ENCODE peak calls at places on chromosome 11, in seven cellular contexts. L is fibroblast of pulmonary artery; H is GM12891; M is aorta; J is stimulated activated CD4-positive, alpha-beta T cell treated with anti-CD3 and anti-CD28 coated beads, Interleukin-2, amount 100 ng/mL, for 24 hours; V is Karpas-422; D is HFF-Myc. O is an unnamed sample.

GRCh38 chr11:17164361-17165246 is 43.2 kb downstream of the PIK3C2A start:
- DNase-seq in L (no peak), H (no peak), M (no peak), J (no peak), V (no peak), D (peak), O (no peak)

GRCh38 chr11:12259956-12260355 is 117.4 kb upstream of the PARVA start:
- DNase-seq in L (no peak), H (no peak), M (peak), J (no peak), V (no peak), D (no peak), O (no peak)

GRCh38 chr11:533586-534196 is 1.7 kb downstream of the HRAS start:
- DNase-seq in L (no peak), H (no peak), M (no peak), J (no peak), V (no peak), D (no peak), O (no peak)

GRCh38 chr11:60206616-60207015 is 23.7 kb upstream of the MS4A6A start:
- DNase-seq in L (no peak), H (no peak), M (no peak), J (no peak), V (no peak), D (no peak), O (no peak)

GRCh38 chr11:111459506-111460270 is 52.5 kb downstream of the BTG4 start:
- DNase-seq in L (no peak), H (no peak), M (no peak), J (no peak), V (no peak), D (no peak), O (no peak)

GRCh38 chr11:100602716-100603115 is 84.4 kb upstream of the ARHGAP42 start:
- DNase-seq in L (no peak), H (no peak), M (no peak), J (no peak), V (no peak), D (no peak), O (no peak)

GRCh38 chr11:27716216-27716615 is 16.0 kb upstream of the BDNF start:
- DNase-seq in L (no peak), H (no peak), M (no peak), J (no peak), V (no peak), D (no peak), O (no peak)

GRCh38 chr11:2355000-2355644 is 22.0 kb upstream of the CD81 start:
- DNase-seq in L (peak), H (no peak), M (no peak), J (no peak), V (no peak), D (no peak), O (no peak)

GRCh38 chr11:120106354-120106753 is 31.6 kb downstream of the TRIM29 start:
- DNase-seq in L (no peak), H (no peak), M (no peak), J (no peak), V (no peak), D (no peak), O (no peak)

GRCh38 chr11:128507936-128508335 is 79.4 kb downstream of the ETS1 start:
- DNase-seq in L (no peak), H (no peak), M (no peak), J (no peak), V (no peak), D (no peak), O (no peak)

GRCh38 chr11:78190374-78190773 is 1.7 kb downstream of the USP35 start:
- DNase-seq in L (no peak), H (no peak), M (peak), J (no peak), V (no peak), D (no peak), O (no peak)

GRCh38 chr11:22778642-22779041 is 51.0 kb downstream of the SVIP start:
- DNase-seq in L (no peak), H (no peak), M (no peak), J (no peak), V (no peak), D (no peak), O (no peak)

GRCh38 chr11:68810164-68810563 is 31.6 kb downstream of the CPT1A start:
- DNase-seq in L (no peak), H (no peak), M (peak), J (no peak), V (no peak), D (no peak), O (no peak)

GRCh38 chr11:71179877-71180276 is 72.5 kb downstream of the SHANK2 start:
- DNase-seq in L (no peak), H (no peak), M (no peak), J (no peak), V (no peak), D (no peak), O (no peak)

GRCh38 chr11:116771935-116772334 is 852 bp downstream of the BUD13 start:
- DNase-seq in L (no peak), H (no peak), M (no peak), J (no peak), V (no peak), D (no peak), O (no peak)

GRCh38 chr11:84408946-84409411 is 1122.8 kb upstream of the CCDC90B start:
- DNase-seq in L (peak), H (no peak), M (no peak), J (no peak), V (no peak), D (no peak), O (no peak)

GRCh38 chr11:72226701-72227100 is 2.1 kb downstream of the INPPL1 start:
- DNase-seq in L (no peak), H (no peak), M (peak), J (peak), V (no peak), D (no peak), O (no peak)

GRCh38 chr11:104637652-104638170 is 260.5 kb downstream of the CASP12 start:
- DNase-seq in L (no peak), H (no peak), M (no peak), J (no peak), V (no peak), D (no peak), O (no peak)

GRCh38 chr11:2708151-2708581 is 8.4 kb upstream of the KCNQ1OT1 start:
- DNase-seq in L (no peak), H (no peak), M (no peak), J (no peak), V (no peak), D (no peak), O (no peak)

GRCh38 chr11:104694259-104695070 is 203.8 kb downstream of the CASP12 start:
- DNase-seq in L (peak), H (no peak), M (no peak), J (no peak), V (no peak), D (peak), O (no peak)

GRCh38 chr11:27497284-27497866 is 9.2 kb downstream of the LIN7C start:
- DNase-seq in L (peak), H (no peak), M (no peak), J (no peak), V (peak), D (no peak), O (no peak)

GRCh38 chr11:36007127-36007824 is 63.4 kb downstream of the LDLRAD3 start:
- DNase-seq in L (no peak), H (no peak), M (no peak), J (no peak), V (no peak), D (no peak), O (no peak)

GRCh38 chr11:59698506-59698905 is 15.1 kb downstream of the OR10V1 start:
- DNase-seq in L (peak), H (no peak), M (no peak), J (no peak), V (no peak), D (no peak), O (no peak)

GRCh38 chr11:65478411-65479183 is 20.2 kb upstream of the MALAT1 start:
- DNase-seq in L (peak), H (no peak), M (peak), J (no peak), V (no peak), D (no peak), O (no peak)

GRCh38 chr11:92269021-92269420 is 44.4 kb downstream of the FAT3 start:
- DNase-seq in L (peak), H (no peak), M (no peak), J (no peak), V (no peak), D (peak), O (no peak)

GRCh38 chr11:3103076-3103475 is 45.9 kb upstream of the CARS1 start:
- DNase-seq in L (no peak), H (peak), M (no peak), J (no peak), V (no peak), D (no peak), O (no peak)

GRCh38 chr11:64677441-64678023 is 45.5 kb downstream of the NRXN2 start:
- DNase-seq in L (no peak), H (no peak), M (peak), J (no peak), V (no peak), D (no peak), O (no peak)

GRCh38 chr11:107259826-107260225 is 197.8 kb downstream of the CWF19L2 start:
- DNase-seq in L (no peak), H (no peak), M (no peak), J (no peak), V (no peak), D (no peak), O (no peak)

GRCh38 chr11:16186680-16187079 is 169.7 kb downstream of the SOX6 start:
- DNase-seq in L (no peak), H (no peak), M (no peak), J (no peak), V (no peak), D (no peak), O (no peak)

O was measured in stimulated activated naive CD4-positive, alpha-beta T cell treated with Interleukin-2 at 50 U/mL for 16 hours.